ENCODE peak calls at places on chromosomes 2 and 18, in four cellular contexts. Z, K, F and Y are unnamed samples.

GRCh38 chr2:113200736-113201490 is 27.1 kb downstream of the PSD4 start:
- DNase-seq in Z (peak), K (no peak), F (no peak), Y (peak)

GRCh38 chr2:72111061-72111460 is 36.6 kb downstream of the CYP26B1 start:
- DNase-seq in Z (no peak), K (no peak), F (no peak), Y (peak)

GRCh38 chr18:79574938-79575525 is 104.6 kb upstream of the CTDP1 start:
- DNase-seq in Z (peak), K (no peak), F (no peak), Y (peak)

GRCh38 chr18:56207989-56208388 is 430.4 kb downstream of the TXNL1 start:
- DNase-seq in Z (no peak), K (no peak), F (no peak), Y (no peak)

GRCh38 chr2:226447338-226447885 is 352.2 kb downstream of the IRS1 start:
- DNase-seq in Z (no peak), K (no peak), F (no peak), Y (no peak)

GRCh38 chr2:143355814-143356213 is 226.6 kb downstream of the ARHGAP15 start:
- DNase-seq in Z (no peak), K (no peak), F (no peak), Y (no peak)

GRCh38 chr18:47215554-47216138 is 35.8 kb downstream of the SKOR2 start:
- DNase-seq in Z (no peak), K (no peak), F (no peak), Y (no peak)

GRCh38 chr2:183946193-183946592 is 652.1 kb upstream of the ZNF804A start:
- DNase-seq in Z (no peak), K (no peak), F (no peak), Y (no peak)

GRCh38 chr2:24919977-24920812 is at the start of gene ADCY3:
- DNase-seq in Z (peak), K (peak), F (peak), Y (no peak)

GRCh38 chr2:152552868-152553267 is 164.4 kb downstream of the PRPF40A start:
- DNase-seq in Z (no peak), K (no peak), F (no peak), Y (no peak)

GRCh38 chr2:176104338-176105077 is 2.6 kb upstream of the HOXD11 start:
- DNase-seq in Z (no peak), K (no peak), F (no peak), Y (no peak)

GRCh38 chr2:201357216-201357615 is at the start of gene FLACC1:
- DNase-seq in Z (no peak), K (no peak), F (no peak), Y (no peak)

GRCh38 chr2:28387082-28387960 is 5.3 kb upstream of the FOSL2 start:
- DNase-seq in Z (no peak), K (no peak), F (no peak), Y (no peak)

GRCh38 chr2:45905643-45905969 is 254.1 kb downstream of the PRKCE start:
- DNase-seq in Z (no peak), K (no peak), F (no peak), Y (no peak)

GRCh38 chr2:134588556-134588955 is 130.2 kb downstream of the TMEM163 start:
- DNase-seq in Z (no peak), K (no peak), F (no peak), Y (no peak)

GRCh38 chr2:122683018-122683417 is 927.6 kb downstream of the TSN start:
- DNase-seq in Z (no peak), K (no peak), F (no peak), Y (no peak)

GRCh38 chr2:52340185-52340584 is 1308.3 kb upstream of the NRXN1 start:
- DNase-seq in Z (no peak), K (no peak), F (no peak), Y (no peak)